ENCODE peak calls at places on chromosomes 7 and 10, in six cellular contexts. A, G, H, U, F and C are unnamed samples.

GRCh38 chr10:22486431-22486830 is 141.1 kb downstream of the SPAG6 start:
- DNase-seq in G (no peak), H (no peak), A (no peak), U (no peak), F (no peak), C (no peak)

GRCh38 chr7:5005066-5005465 is 40.6 kb upstream of the RBAK start:
- DNase-seq in F (no peak), A (no peak), U (no peak), G (no peak), H (no peak), C (no peak)

GRCh38 chr10:3778708-3779108 is 6.3 kb downstream of the KLF6 start:
- DNase-seq in A (no peak), G (no peak), F (no peak), H (no peak), U (peak; percentile 42), C (no peak)

GRCh38 chr7:157476201-157476600 is 139.4 kb downstream of the DNAJB6 start:
- DNase-seq in H (no peak), A (no peak), U (no peak), G (no peak), F (no peak), C (no peak)

GRCh38 chr7:19113855-19114590 is 3.4 kb downstream of the TWIST1 start:
- DNase-seq in F (no peak), A (no peak), H (peak; percentile 65), G (no peak), U (peak; percentile 81), C (no peak)

GRCh38 chr7:150514748-150515222 is at the start of gene GIMAP7:
- DNase-seq in A (no peak), G (no peak), U (no peak), F (no peak), H (no peak), C (peak; percentile 77)

GRCh38 chr7:16078076-16078952 is 343.0 kb downstream of the CRPPA start:
- DNase-seq in A (peak; percentile 64), G (peak; percentile 61), F (peak; percentile 64), H (peak; percentile 51), U (peak; percentile 63), C (peak; percentile 9)

GRCh38 chr7:150383710-150384397 is 4.7 kb downstream of the ZNF775 start:
- DNase-seq in H (peak; percentile 49), U (no peak), F (peak; percentile 98), A (peak; percentile 98), G (peak; percentile 94), C (no peak)

GRCh38 chr7:8092140-8092539 is 123.5 kb downstream of the GLCCI1 start:
- DNase-seq in G (no peak), A (no peak), U (no peak), F (no peak), H (no peak), C (no peak)

GRCh38 chr7:88233828-88234227 is 14.0 kb upstream of the SRI start:
- DNase-seq in H (no peak), A (no peak), F (no peak), G (no peak), U (peak; percentile 3), C (no peak)

GRCh38 chr7:6028563-6028962 is 2.6 kb upstream of the ANKRD61 start:
- DNase-seq in U (no peak), G (no peak), A (no peak), H (no peak), F (no peak), C (no peak)

GRCh38 chr7:123770378-123770777 is 21.6 kb upstream of the WASL start:
- DNase-seq in F (no peak), H (no peak), U (peak; percentile 80), G (no peak), A (no peak), C (no peak)

GRCh38 chr10:110426294-110427153 is 71.2 kb upstream of the DUSP5 start:
- DNase-seq in G (no peak), H (no peak), F (no peak), U (peak; percentile 87), A (no peak), C (no peak)

GRCh38 chr10:119658274-119658673 is 7.1 kb downstream of the BAG3 start:
- DNase-seq in F (peak; percentile 25), U (peak; percentile 99), H (no peak), G (no peak), A (peak; percentile 36), C (no peak)

GRCh38 chr7:20785211-20786048 is 1.3 kb downstream of the SP8 start:
- DNase-seq in A (peak; percentile 71), G (no peak), H (peak; percentile 66), F (no peak), U (peak; percentile 47), C (no peak)

GRCh38 chr7:27097686-27098492 is 2.1 kb upstream of the HOXA1 start:
- DNase-seq in G (peak; percentile 32), A (peak; percentile 42), U (peak; percentile 46), H (no peak), F (no peak), C (no peak)

GRCh38 chr7:129169171-129169643 is 19.2 kb upstream of the SMO start:
- DNase-seq in G (peak; percentile 49), F (no peak), H (no peak), U (peak; percentile 61), A (peak; percentile 80), C (no peak)

GRCh38 chr10:86391236-86391840 is 24.7 kb upstream of the GRID1 start:
- DNase-seq in H (no peak), A (no peak), G (no peak), F (no peak), U (no peak), C (no peak)

GRCh38 chr7:144438759-144439158 is 35.3 kb upstream of the NOBOX start:
- DNase-seq in G (no peak), F (no peak), A (no peak), H (no peak), U (no peak), C (no peak)

GRCh38 chr10:113945075-113945686 is 90.7 kb downstream of the NHLRC2 start:
- DNase-seq in G (no peak), A (no peak), F (no peak), H (no peak), U (peak; percentile 44), C (no peak)

GRCh38 chr10:70364001-70364771 is 18.2 kb downstream of the LRRC20 start:
- DNase-seq in U (peak; percentile 98), F (peak; percentile 74), G (peak; percentile 78), A (peak; percentile 93), H (peak; percentile 88), C (peak; percentile 79)
- H3K9ac ChIP-seq in U (peak overlapping the region; percentile 72), F (no peak overlapping the region), G (no peak overlapping the region), A (no peak overlapping the region), H (no peak overlapping the region), C (no peak overlapping the region)

DNA sequence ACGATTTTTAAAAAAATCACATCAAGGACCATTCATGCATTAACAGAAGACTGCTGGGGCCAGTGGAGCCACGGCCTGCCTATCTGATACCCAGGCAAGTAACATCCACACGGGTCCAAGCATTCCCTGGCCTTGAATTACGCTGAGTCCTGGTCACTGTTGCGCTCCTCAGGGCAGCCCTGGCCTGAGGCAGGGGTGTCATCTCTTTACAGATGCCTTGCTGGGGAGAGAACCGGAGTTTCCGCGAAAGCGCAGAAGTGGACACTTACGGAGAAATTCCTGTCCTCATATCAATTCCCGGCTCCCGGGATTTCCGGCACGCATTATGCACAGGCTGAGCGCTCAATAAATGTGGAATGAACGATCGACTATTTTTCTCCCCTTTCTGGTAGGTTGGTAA is 1.4 kb downstream of the CARD11 start:
- DNase-seq in G (no peak), F (no peak), H (no peak), A (no peak), U (no peak), C (no peak)
- H3K9ac ChIP-seq in G (no peak overlapping the region), F (no peak overlapping the region), H (no peak overlapping the region), A (no peak overlapping the region), U (no peak overlapping the region), C (no peak overlapping the region)

GRCh38 chr10:80470266-80470665 is 16.2 kb downstream of the TSPAN14 start:
- DNase-seq in G (no peak), U (no peak), F (no peak), A (no peak), H (no peak), C (no peak)

GRCh38 chr10:80471715-80472233 is 17.7 kb downstream of the TSPAN14 start:
- DNase-seq in F (no peak), H (no peak), G (no peak), A (no peak), U (no peak), C (no peak)

GRCh38 chr10:80468806-80469421 is 14.8 kb downstream of the TSPAN14 start:
- DNase-seq in G (no peak), U (no peak), F (no peak), H (no peak), A (no peak), C (no peak)

GRCh38 chr10:80472234-80473095 is 18.4 kb downstream of the TSPAN14 start:
- DNase-seq in G (no peak), A (no peak), F (no peak), H (no peak), U (peak; percentile 76), C (no peak)

GRCh38 chr10:80471009-80471408 is 16.9 kb downstream of the TSPAN14 start:
- DNase-seq in A (no peak), U (no peak), G (no peak), H (no peak), F (no peak), C (no peak)
- H3K9ac ChIP-seq in A (no peak overlapping the region), U (no peak overlapping the region), G (no peak overlapping the region), H (no peak overlapping the region), F (no peak overlapping the region), C (no peak overlapping the region)

GRCh38 chr7:90739731-90740130 is 143.6 kb downstream of the CDK14 start:
- DNase-seq in A (no peak), G (no peak), H (no peak), F (no peak), U (no peak), C (no peak)
- H3K9ac ChIP-seq in A (no peak overlapping the region), G (no peak overlapping the region), H (no peak overlapping the region), F (no peak overlapping the region), U (no peak overlapping the region), C (no peak overlapping the region)

GRCh38 chr7:101669307-101669706 is 40.2 kb upstream of the MYL10 start:
- DNase-seq in U (peak; percentile 15), F (no peak), H (no peak), A (no peak), G (no peak), C (peak; percentile 19)
- H3K9ac ChIP-seq in U (no peak overlapping the region), F (no peak overlapping the region), H (no peak overlapping the region), A (no peak overlapping the region), G (no peak overlapping the region), C (no peak overlapping the region)

GRCh38 chr10:31704195-31704594 is 224.4 kb downstream of the ARHGAP12 start:
- DNase-seq in U (no peak), A (no peak), F (no peak), H (no peak), G (no peak), C (no peak)

GRCh38 chr10:31708513-31708912 is 220.1 kb downstream of the ARHGAP12 start:
- DNase-seq in H (no peak), F (no peak), A (peak; percentile 22), U (peak; percentile 23), G (no peak), C (no peak)

GRCh38 chr10:31706921-31707571 is 221.6 kb downstream of the ARHGAP12 start:
- DNase-seq in G (peak; percentile 29), H (no peak), F (no peak), A (peak; percentile 28), U (peak; percentile 49), C (peak; percentile 12)

GRCh38 chr10:31707578-31708411 is 220.8 kb downstream of the ARHGAP12 start:
- DNase-seq in F (peak; percentile 57), G (peak; percentile 51), H (no peak), U (peak; percentile 86), A (peak; percentile 74), C (peak; percentile 64)

DNA sequence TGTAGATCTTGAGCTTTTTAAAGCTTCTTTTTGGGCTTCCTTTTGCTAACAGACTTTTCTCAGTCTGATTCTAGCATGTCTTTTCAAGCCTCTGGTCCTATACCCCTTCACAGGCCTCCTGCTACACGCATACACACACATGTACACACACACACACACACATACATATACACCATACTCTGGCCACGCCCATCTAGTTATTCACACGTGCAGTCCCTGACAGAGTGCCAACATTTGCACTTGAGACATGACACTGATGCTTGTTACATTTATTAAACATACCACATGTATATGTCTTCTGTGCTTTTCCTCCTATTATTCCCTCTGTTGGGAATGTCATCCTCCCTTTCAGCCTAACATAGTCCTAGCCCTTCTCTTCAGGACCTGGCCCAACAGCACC is 222.2 kb downstream of the ARHGAP12 start:
- DNase-seq in F (no peak), U (peak; percentile 26), H (no peak), A (no peak), G (no peak), C (no peak)
- H3K9ac ChIP-seq in F (no peak overlapping the region), U (no peak overlapping the region), H (no peak overlapping the region), A (no peak overlapping the region), G (no peak overlapping the region), C (no peak overlapping the region)